ENCODE peak calls at places on chromosomes 16 and 17, in four cellular contexts. One of them, this sample, is unnamed.

GRCh38 chr16:84716740-84717139 is 16.9 kb downstream of the USP10 start:
- DNase-seq in tibial artery: no peak
- DNase-seq in adrenal gland: no peak
- DNase-seq in mucosa of descending colon: no peak
- DNase-seq in this sample: no peak

GRCh38 chr17:70184207-70184606 is 14.9 kb downstream of the KCNJ2 start:
- DNase-seq in mucosa of descending colon: no peak
- DNase-seq in adrenal gland: no peak
- DNase-seq in tibial artery: no peak
- DNase-seq in this sample: no peak

GRCh38 chr16:14024300-14024699 is 46.8 kb upstream of the MRTFB start:
- DNase-seq in adrenal gland: no peak
- DNase-seq in tibial artery: no peak
- DNase-seq in mucosa of descending colon: no peak
- DNase-seq in this sample: no peak

GRCh38 chr17:38351412-38352222 is at the start of gene SOCS7:
- DNase-seq in tibial artery: peak; percentile 94
- DNase-seq in mucosa of descending colon: peak; percentile 95
- DNase-seq in adrenal gland: peak; percentile 92
- DNase-seq in this sample: peak; percentile 96

GRCh38 chr16:610513-611381 is 20.0 kb upstream of the WFIKKN1 start:
- DNase-seq in mucosa of descending colon: peak; percentile 66
- DNase-seq in adrenal gland: peak; percentile 66
- DNase-seq in tibial artery: no peak
- DNase-seq in this sample: peak; percentile 43

GRCh38 chr16:30697264-30698138 is 1.5 kb upstream of the SRCAP start:
- DNase-seq in tibial artery: no peak
- DNase-seq in adrenal gland: peak; percentile 99
- DNase-seq in mucosa of descending colon: no peak
- DNase-seq in this sample: no peak

GRCh38 chr17:12691173-12691572 is 25.5 kb downstream of the MYOCD start:
- DNase-seq in mucosa of descending colon: no peak
- DNase-seq in tibial artery: peak; percentile 85
- DNase-seq in adrenal gland: no peak
- DNase-seq in this sample: no peak

GRCh38 chr16:80527297-80527696 is 13.5 kb upstream of the DYNLRB2 start:
- DNase-seq in mucosa of descending colon: no peak
- DNase-seq in adrenal gland: peak; percentile 23
- DNase-seq in tibial artery: no peak
- DNase-seq in this sample: peak; percentile 60

GRCh38 chr17:81400154-81400938 is 5.1 kb downstream of the BAHCC1 start:
- DNase-seq in tibial artery: no peak
- DNase-seq in adrenal gland: peak; percentile 54
- DNase-seq in mucosa of descending colon: no peak
- DNase-seq in this sample: peak; percentile 74

GRCh38 chr17:38912221-38912813 is 13.1 kb upstream of the LASP1NB start:
- DNase-seq in tibial artery: peak; percentile 80
- DNase-seq in adrenal gland: peak; percentile 86
- DNase-seq in mucosa of descending colon: no peak
- DNase-seq in this sample: peak; percentile 48

GRCh38 chr17:82376042-82376730 is 4.6 kb downstream of the UTS2R start:
- DNase-seq in adrenal gland: no peak
- DNase-seq in mucosa of descending colon: peak; percentile 19
- DNase-seq in tibial artery: no peak
- DNase-seq in this sample: no peak

GRCh38 chr16:71365021-71365420 is 6.5 kb downstream of the CALB2 start:
- DNase-seq in tibial artery: no peak
- DNase-seq in adrenal gland: no peak
- DNase-seq in mucosa of descending colon: no peak
- DNase-seq in this sample: no peak

GRCh38 chr17:30780343-30780742 is 44.1 kb downstream of the CRLF3 start:
- DNase-seq in mucosa of descending colon: no peak
- DNase-seq in adrenal gland: no peak
- DNase-seq in tibial artery: no peak
- DNase-seq in this sample: no peak

GRCh38 chr17:60426596-60426995 is 4.3 kb downstream of the CHCT1 start:
- DNase-seq in adrenal gland: no peak
- DNase-seq in tibial artery: no peak
- DNase-seq in mucosa of descending colon: no peak
- DNase-seq in this sample: no peak

GRCh38 chr16:3575491-3575890 is 1.7 kb downstream of the NLRC3 start:
- DNase-seq in adrenal gland: no peak
- DNase-seq in mucosa of descending colon: no peak
- DNase-seq in tibial artery: no peak
- DNase-seq in this sample: no peak

GRCh38 chr17:58219789-58220183 is 731 bp upstream of the MKS1 start:
- DNase-seq in tibial artery: no peak
- DNase-seq in adrenal gland: no peak
- DNase-seq in mucosa of descending colon: no peak
- DNase-seq in this sample: no peak

GRCh38 chr16:29804455-29805231 is 1.7 kb upstream of the MAZ start:
- DNase-seq in mucosa of descending colon: peak; percentile 69
- DNase-seq in adrenal gland: peak; percentile 86
- DNase-seq in tibial artery: peak; percentile 84
- DNase-seq in this sample: peak; percentile 29

GRCh38 chr17:15038656-15039055 is 226.5 kb downstream of the PMP22 start:
- DNase-seq in mucosa of descending colon: no peak
- DNase-seq in adrenal gland: no peak
- DNase-seq in tibial artery: no peak
- DNase-seq in this sample: no peak

GRCh38 chr17:17419166-17419565 is 57.6 kb upstream of the MED9 start:
- DNase-seq in adrenal gland: no peak
- DNase-seq in mucosa of descending colon: no peak
- DNase-seq in tibial artery: no peak
- DNase-seq in this sample: no peak

GRCh38 chr16:11204513-11205047 is 51.4 kb downstream of the SOCS1 start:
- DNase-seq in adrenal gland: no peak
- DNase-seq in mucosa of descending colon: no peak
- DNase-seq in tibial artery: no peak
- DNase-seq in this sample: no peak

GRCh38 chr16:11207646-11208045 is 48.4 kb downstream of the SOCS1 start:
- DNase-seq in tibial artery: no peak
- DNase-seq in mucosa of descending colon: no peak
- DNase-seq in adrenal gland: no peak
- DNase-seq in this sample: no peak

GRCh38 chr16:11205065-11205699 is 50.8 kb downstream of the SOCS1 start:
- DNase-seq in mucosa of descending colon: no peak
- DNase-seq in adrenal gland: no peak
- DNase-seq in tibial artery: no peak
- DNase-seq in this sample: no peak

GRCh38 chr16:11203111-11203623 is 52.8 kb downstream of the SOCS1 start:
- DNase-seq in mucosa of descending colon: no peak
- DNase-seq in tibial artery: no peak
- DNase-seq in adrenal gland: no peak
- DNase-seq in this sample: no peak

GRCh38 chr16:11205754-11206459 is 50.1 kb downstream of the SOCS1 start:
- DNase-seq in mucosa of descending colon: peak; percentile 73
- DNase-seq in tibial artery: no peak
- DNase-seq in adrenal gland: peak; percentile 28
- DNase-seq in this sample: no peak
- H3K4me1 ChIP-seq in mucosa of descending colon: peaks cover 14% of the 10 kb centered on the region
- H3K4me1 ChIP-seq in tibial artery: no peaks in the 10 kb centered on the region
- H3K4me1 ChIP-seq in adrenal gland: no peaks in the 10 kb centered on the region
- H3K4me1 ChIP-seq in this sample: no peaks in the 10 kb centered on the region

GRCh38 chr17:44115585-44116415 is 7.6 kb downstream of the HDAC5 start:
- DNase-seq in tibial artery: no peak
- DNase-seq in mucosa of descending colon: no peak
- DNase-seq in adrenal gland: peak; percentile 50
- DNase-seq in this sample: no peak
- H3K4me1 ChIP-seq in tibial artery: peaks cover under 1% of the 10 kb centered on the region
- H3K4me1 ChIP-seq in mucosa of descending colon: peaks cover 14% of the 10 kb centered on the region
- H3K4me1 ChIP-seq in adrenal gland: peaks cover 16% of the 10 kb centered on the region
- H3K4me1 ChIP-seq in this sample: peaks cover 2% of the 10 kb centered on the region

GRCh38 chr16:57268804-57269800 is 15.4 kb downstream of the PLLP start:
- DNase-seq in adrenal gland: peak; percentile 68
- DNase-seq in mucosa of descending colon: peak; percentile 86
- DNase-seq in tibial artery: no peak
- DNase-seq in this sample: peak; percentile 91
- H3K4me1 ChIP-seq in adrenal gland: no peaks in the 10 kb centered on the region
- H3K4me1 ChIP-seq in mucosa of descending colon: peaks cover 17% of the 10 kb centered on the region
- H3K4me1 ChIP-seq in tibial artery: no peaks in the 10 kb centered on the region
- H3K4me1 ChIP-seq in this sample: peaks cover 13% of the 10 kb centered on the region

GRCh38 chr17:43533699-43534098 is 12.4 kb downstream of the ETV4 start:
- DNase-seq in adrenal gland: no peak
- DNase-seq in tibial artery: no peak
- DNase-seq in mucosa of descending colon: no peak
- DNase-seq in this sample: no peak
- H3K4me1 ChIP-seq in adrenal gland: peaks cover 12% of the 10 kb centered on the region
- H3K4me1 ChIP-seq in tibial artery: no peaks in the 10 kb centered on the region
- H3K4me1 ChIP-seq in mucosa of descending colon: peaks cover 13% of the 10 kb centered on the region
- H3K4me1 ChIP-seq in this sample: no peaks in the 10 kb centered on the region

DNA sequence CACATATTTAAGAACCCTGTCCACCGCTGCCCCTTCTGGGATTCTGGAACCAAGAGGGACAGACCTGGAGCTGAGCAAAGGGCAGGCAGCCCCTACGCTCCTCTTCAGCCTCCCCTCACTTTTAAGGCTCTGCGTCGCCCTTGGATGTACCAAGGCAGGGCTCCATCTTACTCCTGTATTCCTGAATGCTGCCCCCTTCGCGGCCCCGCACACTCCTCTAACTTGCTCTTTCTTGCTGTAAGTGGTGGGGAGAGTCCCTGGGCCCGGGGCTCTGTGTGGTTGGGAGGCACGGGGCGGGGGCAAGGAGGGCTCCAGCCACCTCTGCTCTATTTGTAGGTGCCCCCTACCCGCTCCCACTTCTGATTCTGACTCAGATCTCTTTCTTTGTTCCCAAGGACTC is 1.2 kb downstream of the TNS4 start:
- DNase-seq in adrenal gland: no peak
- DNase-seq in mucosa of descending colon: no peak
- DNase-seq in tibial artery: no peak
- DNase-seq in this sample: no peak
- H3K4me1 ChIP-seq in adrenal gland: peaks cover 12% of the 10 kb centered on the region
- H3K4me1 ChIP-seq in mucosa of descending colon: peaks cover 28% of the 10 kb centered on the region
- H3K4me1 ChIP-seq in tibial artery: peaks cover 12% of the 10 kb centered on the region
- H3K4me1 ChIP-seq in this sample: peaks cover 6% of the 10 kb centered on the region

GRCh38 chr16:89402962-89403361 is 87.4 kb downstream of the ANKRD11 start:
- DNase-seq in adrenal gland: no peak
- DNase-seq in tibial artery: no peak
- DNase-seq in mucosa of descending colon: no peak
- DNase-seq in this sample: no peak
- H3K4me1 ChIP-seq in adrenal gland: peaks cover 14% of the 10 kb centered on the region
- H3K4me1 ChIP-seq in tibial artery: no peaks in the 10 kb centered on the region
- H3K4me1 ChIP-seq in mucosa of descending colon: peaks cover 13% of the 10 kb centered on the region
- H3K4me1 ChIP-seq in this sample: peaks cover 14% of the 10 kb centered on the region

GRCh38 chr16:81615411-81615810 is 163.7 kb upstream of the PLCG2 start:
- DNase-seq in adrenal gland: no peak
- DNase-seq in tibial artery: no peak
- DNase-seq in mucosa of descending colon: no peak
- DNase-seq in this sample: no peak
- H3K4me1 ChIP-seq in adrenal gland: peaks cover 6% of the 10 kb centered on the region
- H3K4me1 ChIP-seq in tibial artery: no peaks in the 10 kb centered on the region
- H3K4me1 ChIP-seq in mucosa of descending colon: peaks cover 12% of the 10 kb centered on the region
- H3K4me1 ChIP-seq in this sample: no peaks in the 10 kb centered on the region

GRCh38 chr16:19882186-19882585 is 2.5 kb downstream of the GPRC5B start:
- DNase-seq in tibial artery: no peak
- DNase-seq in adrenal gland: no peak
- DNase-seq in mucosa of descending colon: no peak
- DNase-seq in this sample: no peak

GRCh38 chr16:19884021-19884485 is 595 bp downstream of the GPRC5B start:
- DNase-seq in adrenal gland: peak; percentile 35
- DNase-seq in mucosa of descending colon: peak; percentile 53
- DNase-seq in tibial artery: no peak
- DNase-seq in this sample: no peak

GRCh38 chr16:19882641-19883040 is 2.0 kb downstream of the GPRC5B start:
- DNase-seq in mucosa of descending colon: no peak
- DNase-seq in tibial artery: no peak
- DNase-seq in adrenal gland: no peak
- DNase-seq in this sample: no peak

GRCh38 chr16:19884611-19885455 is at the start of gene GPRC5B:
- DNase-seq in adrenal gland: peak; percentile 32
- DNase-seq in mucosa of descending colon: peak; percentile 54
- DNase-seq in tibial artery: no peak
- DNase-seq in this sample: peak; percentile 68

GRCh38 chr16:19883296-19883951 is 1.2 kb downstream of the GPRC5B start:
- DNase-seq in adrenal gland: peak; percentile 53
- DNase-seq in tibial artery: no peak
- DNase-seq in mucosa of descending colon: no peak
- DNase-seq in this sample: no peak
- H3K4me1 ChIP-seq in adrenal gland: peaks cover 5% of the 10 kb centered on the region
- H3K4me1 ChIP-seq in tibial artery: no peaks in the 10 kb centered on the region
- H3K4me1 ChIP-seq in mucosa of descending colon: peaks cover 16% of the 10 kb centered on the region
- H3K4me1 ChIP-seq in this sample: peaks cover 26% of the 10 kb centered on the region

DNA sequence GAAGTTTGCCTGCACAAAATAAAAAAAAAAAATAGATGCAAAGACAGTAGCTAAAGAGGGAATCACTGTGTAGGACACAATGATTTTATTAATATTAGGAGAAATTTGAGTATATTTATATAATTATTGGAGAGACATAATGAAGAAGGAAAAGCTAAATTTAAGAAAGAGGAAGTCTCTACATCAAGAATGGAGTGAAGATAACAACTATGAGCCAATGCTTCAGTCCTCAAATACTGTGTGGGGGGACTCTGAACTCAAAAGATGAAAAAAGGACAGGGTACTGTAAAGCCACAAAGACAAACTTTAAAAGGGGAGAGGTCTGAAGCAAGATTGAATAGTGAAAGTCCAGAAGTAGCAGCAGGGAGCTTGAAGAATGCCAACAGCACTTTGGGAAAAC is 44.7 kb downstream of the SKAP1 start:
- DNase-seq in mucosa of descending colon: no peak
- DNase-seq in adrenal gland: no peak
- DNase-seq in tibial artery: no peak
- DNase-seq in this sample: no peak
- H3K4me1 ChIP-seq in mucosa of descending colon: no peaks in the 10 kb centered on the region
- H3K4me1 ChIP-seq in adrenal gland: no peaks in the 10 kb centered on the region
- H3K4me1 ChIP-seq in tibial artery: no peaks in the 10 kb centered on the region
- H3K4me1 ChIP-seq in this sample: peaks cover 4% of the 10 kb centered on the region